ENCODE peak calls at places on chromosomes 1 and 21, in eight cellular contexts. W, X, S, Q, L, R, M and H are unnamed samples. For H3K4me1, the result is how much of the 10 kb centered on the place peaks cover.

GRCh38 chr21:42040411-42041180 is 30.4 kb upstream of the ZBTB21 start:
- DNase-seq in X (peak), R (no peak), S (peak), M (peak), L (no peak), W (no peak), Q (peak), H (no peak)

GRCh38 chr1:53731779-53732305 is 7.1 kb downstream of the GLIS1 start:
- DNase-seq in R (no peak), X (no peak), Q (no peak), S (peak), W (no peak), M (no peak), L (no peak), H (no peak)

GRCh38 chr1:43439781-43440180 is 13.9 kb downstream of the HYI start:
- DNase-seq in M (no peak), Q (no peak), X (no peak), R (no peak), S (no peak), L (no peak), W (no peak), H (no peak)

GRCh38 chr1:109764561-109765482 is 1.1 kb upstream of the EPS8L3 start:
- DNase-seq in M (no peak), S (no peak), X (no peak), R (no peak), Q (no peak), W (no peak), L (no peak), H (no peak)

GRCh38 chr1:235844776-235845175 is 21.9 kb downstream of the LYST start:
- DNase-seq in M (no peak), X (no peak), L (no peak), W (no peak), Q (no peak), R (no peak), S (no peak), H (no peak)

GRCh38 chr1:52636701-52637695 is 4.0 kb downstream of the SHISAL2A start:
- DNase-seq in R (peak), X (no peak), Q (no peak), W (no peak), S (no peak), M (no peak), L (peak), H (peak)

GRCh38 chr1:25208127-25208526 is 24.2 kb downstream of the SYF2 start:
- DNase-seq in Q (no peak), S (no peak), L (no peak), R (no peak), W (no peak), M (no peak), X (no peak), H (no peak)

GRCh38 chr1:25742316-25742715 is 57.7 kb upstream of the SELENON start:
- DNase-seq in X (no peak), L (no peak), W (no peak), M (no peak), R (no peak), Q (no peak), S (no peak), H (no peak)

GRCh38 chr1:202107321-202107761 is 15.4 kb upstream of the GPR37L1 start:
- DNase-seq in X (peak), S (no peak), M (no peak), W (no peak), Q (no peak), R (no peak), L (no peak), H (no peak)

GRCh38 chr1:202343652-202344349 is 2.1 kb upstream of the UBE2T start:
- DNase-seq in Q (peak), R (peak), S (peak), L (peak), M (peak), X (peak), W (peak), H (peak)

GRCh38 chr21:36347278-36347961 is 27.4 kb downstream of the MORC3 start:
- DNase-seq in X (no peak), W (no peak), Q (no peak), S (peak), L (no peak), R (no peak), M (no peak), H (no peak)

GRCh38 chr1:60132985-60133673 is 59.6 kb upstream of the C1orf87 start:
- DNase-seq in L (no peak), X (no peak), M (peak), R (no peak), S (peak), W (no peak), Q (no peak), H (no peak)

GRCh38 chr1:151058682-151059341 is 610 bp downstream of the CDC42SE1 start:
- DNase-seq in L (peak), W (peak), S (peak), X (peak), Q (no peak), M (peak), R (peak), H (peak)

GRCh38 chr21:45010096-45010495 is 64.3 kb upstream of the ADARB1 start:
- DNase-seq in M (no peak), Q (peak), L (no peak), X (peak), W (no peak), S (no peak), R (no peak), H (no peak)

GRCh38 chr1:181730606-181731005 is 247.3 kb downstream of the CACNA1E start:
- DNase-seq in X (no peak), L (no peak), R (no peak), W (no peak), S (no peak), M (no peak), Q (no peak), H (no peak)

GRCh38 chr1:93716974-93717373 is 35.3 kb upstream of the BCAR3 start:
- DNase-seq in W (no peak), L (no peak), S (peak), Q (no peak), R (no peak), M (no peak), X (peak), H (no peak)

GRCh38 chr1:46630719-46631118 is 14.1 kb upstream of the MOB3C start:
- DNase-seq in X (no peak), W (no peak), L (no peak), Q (no peak), R (no peak), S (no peak), M (no peak), H (no peak)

GRCh38 chr1:220338759-220339158 is 66.5 kb upstream of the RAB3GAP2 start:
- DNase-seq in Q (no peak), L (no peak), X (no peak), R (no peak), S (no peak), M (no peak), W (peak), H (no peak)

GRCh38 chr1:197994907-197995407 is 77.8 kb downstream of the LHX9 start:
- DNase-seq in R (no peak), X (peak), W (no peak), S (no peak), M (peak), Q (peak), L (no peak), H (no peak)
- H3K4me3 ChIP-seq in R (no peak), X (peak), W (no peak), S (no peak), M (no peak), Q (peak), L (no peak), H (no peak)

DNA sequence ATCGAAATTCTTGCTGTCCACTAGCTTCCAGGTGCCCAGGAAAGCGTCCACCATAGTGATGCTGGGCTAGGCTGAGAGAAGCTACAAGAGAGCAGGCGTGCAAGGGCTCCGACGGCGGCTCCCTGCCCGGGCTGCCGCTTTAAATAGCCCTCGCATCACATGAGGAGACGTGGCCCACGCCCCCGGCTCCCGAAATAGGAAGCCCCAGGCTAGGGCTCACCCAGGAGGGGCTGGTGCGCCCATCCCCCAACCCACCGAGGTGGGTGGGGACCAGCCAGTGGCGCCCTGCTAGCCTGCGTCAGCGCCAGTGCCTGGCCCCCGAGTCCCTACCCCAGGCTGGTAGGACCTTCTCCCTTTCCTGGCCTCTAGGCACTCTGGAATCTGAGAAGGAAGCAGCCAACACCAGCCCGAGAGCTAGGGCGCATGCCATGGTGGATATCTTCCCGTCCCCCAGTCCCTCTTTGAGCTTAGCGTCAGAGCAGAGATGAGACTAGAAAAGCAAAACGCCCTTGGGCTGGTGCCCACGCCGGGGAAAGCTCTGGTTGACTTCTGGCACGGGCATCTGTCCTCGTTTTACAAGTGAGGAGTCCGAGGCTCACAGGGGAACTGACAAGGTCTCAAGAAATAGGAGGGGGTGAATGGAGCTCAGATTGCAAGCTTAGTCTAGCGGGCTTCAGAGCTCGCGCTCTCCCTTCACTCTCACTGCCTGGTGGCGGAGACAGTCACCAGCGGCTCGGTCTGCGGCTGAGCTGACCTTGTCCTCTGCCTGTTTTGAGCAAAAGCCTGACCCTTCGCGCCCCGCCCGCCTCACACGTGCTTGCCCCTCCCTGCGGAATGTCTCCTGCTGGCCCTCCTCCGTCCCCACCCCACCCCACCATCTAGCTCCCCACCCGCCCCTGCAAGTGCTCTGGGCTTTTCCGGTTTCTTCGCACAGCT is at the start of gene FABP3:
- DNase-seq in Q (peak), L (peak), X (no peak), W (peak), S (peak), M (peak), R (no peak), H (no peak)
- H3K4me1 ChIP-seq in Q (half or more), L (under half), X (under half), W (under half), S (under half), M (under half), R (under half), H (under half)

GRCh38 chr1:199173356-199173755 is 534.5 kb downstream of the PTPRC start:
- DNase-seq in M (no peak), L (no peak), S (peak), R (no peak), W (no peak), Q (no peak), X (no peak), H (no peak)
- H3K4me2 ChIP-seq in M (no peak), L (no peak), S (no peak), R (no peak), W (no peak), Q (no peak), X (no peak), H (no peak)

GRCh38 chr1:155307247-155307740 is 1.4 kb upstream of the FDPS start:
- DNase-seq in W (peak), X (no peak), R (peak), Q (peak), L (peak), M (peak), S (peak), H (peak)

GRCh38 chr1:155300553-155301329 is 497 bp downstream of the PKLR start:
- DNase-seq in Q (peak), L (no peak), R (no peak), S (no peak), W (no peak), M (peak), X (no peak), H (no peak)

GRCh38 chr1:155301342-155301841 is at the start of gene PKLR:
- DNase-seq in W (no peak), R (no peak), X (no peak), Q (no peak), M (no peak), S (no peak), L (no peak), H (no peak)

GRCh38 chr1:155305881-155306391 is 2.7 kb upstream of the FDPS start:
- DNase-seq in R (no peak), X (no peak), L (no peak), W (no peak), S (peak), M (no peak), Q (peak), H (no peak)

DNA sequence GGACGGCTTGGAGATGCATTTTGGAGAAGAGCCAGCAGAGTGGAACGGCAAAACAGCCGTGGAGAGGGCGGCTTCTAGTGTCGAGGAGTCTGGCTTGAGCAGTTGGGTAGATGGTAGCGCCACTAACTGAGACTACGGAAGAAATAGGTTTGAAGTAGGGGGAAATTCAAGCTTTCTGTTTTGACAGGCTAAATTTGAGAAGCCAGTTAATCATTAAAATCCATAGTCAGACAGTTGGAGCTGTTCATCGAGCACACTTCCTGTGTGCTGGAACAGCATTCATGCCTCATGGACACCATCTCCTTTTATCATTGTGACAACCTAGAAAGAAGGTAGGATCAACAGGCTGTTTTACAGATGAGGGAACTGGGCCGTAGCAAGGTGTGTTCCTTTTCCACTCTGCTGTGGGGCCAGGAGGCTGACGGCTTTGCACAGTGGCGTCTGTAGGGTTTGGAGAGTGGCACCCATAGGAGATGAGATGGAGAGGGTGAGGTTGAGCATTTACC is 3.4 kb upstream of the PKLR start:
- DNase-seq in W (no peak), S (no peak), L (no peak), R (no peak), Q (peak), X (no peak), M (no peak), H (no peak)
- H3K4me3 ChIP-seq in W (no peak), S (no peak), L (no peak), R (no peak), Q (peak), X (no peak), M (no peak), H (no peak)

GRCh38 chr1:47647327-47647845 is 209.5 kb downstream of the FOXD2 start:
- DNase-seq in Q (no peak), R (no peak), X (no peak), L (no peak), S (no peak), M (no peak), W (no peak), H (no peak)

GRCh38 chr1:47638713-47639112 is 200.9 kb downstream of the FOXD2 start:
- DNase-seq in W (no peak), X (no peak), Q (no peak), R (no peak), L (no peak), S (no peak), M (no peak), H (no peak)

GRCh38 chr1:47644216-47644581 is 206.4 kb downstream of the FOXD2 start:
- DNase-seq in L (peak), Q (no peak), M (peak), X (no peak), W (peak), S (no peak), R (no peak), H (no peak)

GRCh38 chr1:47646676-47647075 is 208.8 kb downstream of the FOXD2 start:
- DNase-seq in M (no peak), R (no peak), Q (no peak), L (no peak), W (no peak), X (no peak), S (no peak), H (no peak)

GRCh38 chr1:47643506-47644215 is 205.8 kb downstream of the FOXD2 start:
- DNase-seq in X (no peak), S (no peak), R (no peak), L (no peak), Q (no peak), W (no peak), M (peak), H (no peak)
- H3K4me1 ChIP-seq in X (under half), S (under half), R (under half), L (under half), Q (under half), W (under half), M (under half), H (under half)